ENCODE peak calls at places on chromosomes 13 and 19, in eight cellular contexts. One of them, this sample, is unnamed.

GRCh38 chr13:33355470-33355869 is 69.9 kb upstream of the STARD13 start:
- DNase-seq in ELF-1: no peak
- DNase-seq in M059J: no peak
- DNase-seq in upper lobe of right lung: no peak
- DNase-seq in T-helper 9 cell: no peak
- DNase-seq in fibroblast of mammary gland: peak
- DNase-seq in globus pallidus: peak
- DNase-seq in iPS-NIHi11: no peak
- DNase-seq in this sample: no peak

GRCh38 chr13:20401586-20401957 is 124.1 kb downstream of the CRYL1 start:
- DNase-seq in ELF-1: no peak
- DNase-seq in M059J: no peak
- DNase-seq in upper lobe of right lung: no peak
- DNase-seq in T-helper 9 cell: no peak
- DNase-seq in fibroblast of mammary gland: no peak
- DNase-seq in globus pallidus: no peak
- DNase-seq in iPS-NIHi11: no peak
- DNase-seq in this sample: no peak

GRCh38 chr13:106173891-106174610 is 361.4 kb downstream of the EFNB2 start:
- DNase-seq in ELF-1: no peak
- DNase-seq in M059J: no peak
- DNase-seq in upper lobe of right lung: no peak
- DNase-seq in T-helper 9 cell: no peak
- DNase-seq in fibroblast of mammary gland: no peak
- DNase-seq in globus pallidus: no peak
- DNase-seq in iPS-NIHi11: no peak
- DNase-seq in this sample: no peak

GRCh38 chr13:25378528-25378927 is 6.8 kb downstream of the ATP8A2 start:
- DNase-seq in ELF-1: no peak
- DNase-seq in M059J: no peak
- DNase-seq in upper lobe of right lung: no peak
- DNase-seq in T-helper 9 cell: no peak
- DNase-seq in fibroblast of mammary gland: no peak
- DNase-seq in globus pallidus: no peak
- DNase-seq in iPS-NIHi11: no peak
- DNase-seq in this sample: no peak

GRCh38 chr13:61039302-61039701 is 376.3 kb downstream of the PCDH20 start:
- DNase-seq in ELF-1: no peak
- DNase-seq in M059J: no peak
- DNase-seq in upper lobe of right lung: no peak
- DNase-seq in T-helper 9 cell: no peak
- DNase-seq in fibroblast of mammary gland: no peak
- DNase-seq in globus pallidus: no peak
- DNase-seq in iPS-NIHi11: no peak
- DNase-seq in this sample: no peak

GRCh38 chr19:18519962-18520847 is 1.7 kb downstream of the ELL start:
- DNase-seq in ELF-1: peak
- DNase-seq in M059J: peak
- DNase-seq in upper lobe of right lung: peak
- DNase-seq in T-helper 9 cell: peak
- DNase-seq in fibroblast of mammary gland: peak
- DNase-seq in globus pallidus: no peak
- DNase-seq in iPS-NIHi11: peak
- DNase-seq in this sample: no peak

GRCh38 chr13:101289764-101290163 is 126.5 kb downstream of the NALCN start:
- DNase-seq in ELF-1: no peak
- DNase-seq in M059J: peak
- DNase-seq in upper lobe of right lung: no peak
- DNase-seq in T-helper 9 cell: no peak
- DNase-seq in fibroblast of mammary gland: peak
- DNase-seq in globus pallidus: peak
- DNase-seq in iPS-NIHi11: peak
- DNase-seq in this sample: no peak

GRCh38 chr13:42272776-42273175 is 824 bp downstream of the AKAP11 start:
- DNase-seq in ELF-1: no peak
- DNase-seq in M059J: no peak
- DNase-seq in upper lobe of right lung: no peak
- DNase-seq in T-helper 9 cell: no peak
- DNase-seq in fibroblast of mammary gland: no peak
- DNase-seq in globus pallidus: peak
- DNase-seq in iPS-NIHi11: no peak
- DNase-seq in this sample: no peak

GRCh38 chr13:44421853-44422525 is 48.4 kb downstream of the SERP2 start:
- DNase-seq in ELF-1: no peak
- DNase-seq in M059J: no peak
- DNase-seq in upper lobe of right lung: no peak
- DNase-seq in T-helper 9 cell: no peak
- DNase-seq in fibroblast of mammary gland: no peak
- DNase-seq in globus pallidus: no peak
- DNase-seq in iPS-NIHi11: no peak
- DNase-seq in this sample: no peak

GRCh38 chr13:23547000-23547590 is 23.1 kb upstream of the TNFRSF19 start:
- DNase-seq in ELF-1: peak
- DNase-seq in M059J: peak
- DNase-seq in upper lobe of right lung: no peak
- DNase-seq in T-helper 9 cell: no peak
- DNase-seq in fibroblast of mammary gland: peak
- DNase-seq in globus pallidus: no peak
- DNase-seq in iPS-NIHi11: peak
- DNase-seq in this sample: no peak

GRCh38 chr19:10517760-10518443 is 655 bp upstream of the S1PR5 start:
- DNase-seq in ELF-1: peak
- DNase-seq in M059J: peak
- DNase-seq in upper lobe of right lung: no peak
- DNase-seq in T-helper 9 cell: no peak
- DNase-seq in fibroblast of mammary gland: no peak
- DNase-seq in globus pallidus: peak
- DNase-seq in iPS-NIHi11: peak
- DNase-seq in this sample: no peak

GRCh38 chr19:33613601-33614000 is 8.2 kb upstream of the CHST8 start:
- DNase-seq in ELF-1: no peak
- DNase-seq in M059J: no peak
- DNase-seq in upper lobe of right lung: peak
- DNase-seq in T-helper 9 cell: no peak
- DNase-seq in fibroblast of mammary gland: no peak
- DNase-seq in globus pallidus: no peak
- DNase-seq in iPS-NIHi11: no peak
- DNase-seq in this sample: no peak

GRCh38 chr19:54633401-54633800 is 3.1 kb downstream of the LILRB1 start:
- DNase-seq in ELF-1: no peak
- DNase-seq in M059J: no peak
- DNase-seq in upper lobe of right lung: no peak
- DNase-seq in T-helper 9 cell: no peak
- DNase-seq in fibroblast of mammary gland: no peak
- DNase-seq in globus pallidus: no peak
- DNase-seq in iPS-NIHi11: no peak
- DNase-seq in this sample: no peak

GRCh38 chr13:90551253-90551652 is 796.2 kb upstream of the MIR17HG start:
- DNase-seq in ELF-1: no peak
- DNase-seq in M059J: no peak
- DNase-seq in upper lobe of right lung: no peak
- DNase-seq in T-helper 9 cell: no peak
- DNase-seq in fibroblast of mammary gland: no peak
- DNase-seq in globus pallidus: no peak
- DNase-seq in iPS-NIHi11: no peak
- DNase-seq in this sample: no peak

GRCh38 chr19:48681127-48681470 is 8.3 kb upstream of the NTN5 start:
- DNase-seq in ELF-1: no peak
- DNase-seq in M059J: peak
- DNase-seq in upper lobe of right lung: no peak
- DNase-seq in T-helper 9 cell: no peak
- DNase-seq in fibroblast of mammary gland: peak
- DNase-seq in globus pallidus: no peak
- DNase-seq in iPS-NIHi11: no peak
- DNase-seq in this sample: no peak

GRCh38 chr13:102799544-102800144 is 725 bp downstream of the BIVM start:
- DNase-seq in ELF-1: no peak
- DNase-seq in M059J: peak
- DNase-seq in upper lobe of right lung: peak
- DNase-seq in T-helper 9 cell: no peak
- DNase-seq in fibroblast of mammary gland: peak
- DNase-seq in globus pallidus: peak
- DNase-seq in iPS-NIHi11: peak
- DNase-seq in this sample: no peak

GRCh38 chr13:31352467-31352866 is 152.7 kb downstream of the B3GLCT start:
- DNase-seq in ELF-1: no peak
- DNase-seq in M059J: no peak
- DNase-seq in upper lobe of right lung: no peak
- DNase-seq in T-helper 9 cell: no peak
- DNase-seq in fibroblast of mammary gland: no peak
- DNase-seq in globus pallidus: no peak
- DNase-seq in iPS-NIHi11: no peak
- DNase-seq in this sample: no peak

GRCh38 chr13:45682494-45683008 is 19.6 kb upstream of the CBY2 start:
- DNase-seq in ELF-1: no peak
- DNase-seq in M059J: no peak
- DNase-seq in upper lobe of right lung: no peak
- DNase-seq in T-helper 9 cell: no peak
- DNase-seq in fibroblast of mammary gland: no peak
- DNase-seq in globus pallidus: no peak
- DNase-seq in iPS-NIHi11: no peak
- DNase-seq in this sample: no peak

GRCh38 chr19:6997679-6998445 is 23.4 kb downstream of the MBD3L2B start:
- DNase-seq in ELF-1: no peak
- DNase-seq in M059J: peak
- DNase-seq in upper lobe of right lung: no peak
- DNase-seq in T-helper 9 cell: no peak
- DNase-seq in fibroblast of mammary gland: peak
- DNase-seq in globus pallidus: no peak
- DNase-seq in iPS-NIHi11: no peak
- DNase-seq in this sample: no peak

GRCh38 chr13:102310691-102311432 is 91.0 kb downstream of the FGF14 start:
- DNase-seq in ELF-1: no peak
- DNase-seq in M059J: no peak
- DNase-seq in upper lobe of right lung: no peak
- DNase-seq in T-helper 9 cell: no peak
- DNase-seq in fibroblast of mammary gland: peak
- DNase-seq in globus pallidus: no peak
- DNase-seq in iPS-NIHi11: no peak
- DNase-seq in this sample: no peak

GRCh38 chr13:91576590-91576989 is 178.2 kb downstream of the GPC5 start:
- DNase-seq in ELF-1: peak
- DNase-seq in M059J: no peak
- DNase-seq in upper lobe of right lung: no peak
- DNase-seq in T-helper 9 cell: no peak
- DNase-seq in fibroblast of mammary gland: no peak
- DNase-seq in globus pallidus: no peak
- DNase-seq in iPS-NIHi11: peak
- DNase-seq in this sample: no peak

GRCh38 chr19:47228168-47228936 is 2.6 kb downstream of the BBC3 start:
- DNase-seq in ELF-1: peak
- DNase-seq in M059J: peak
- DNase-seq in upper lobe of right lung: peak
- DNase-seq in T-helper 9 cell: peak
- DNase-seq in fibroblast of mammary gland: no peak
- DNase-seq in globus pallidus: no peak
- DNase-seq in iPS-NIHi11: no peak
- DNase-seq in this sample: no peak

GRCh38 chr13:31377946-31378345 is 178.2 kb downstream of the B3GLCT start:
- DNase-seq in ELF-1: no peak
- DNase-seq in M059J: no peak
- DNase-seq in upper lobe of right lung: no peak
- DNase-seq in T-helper 9 cell: no peak
- DNase-seq in fibroblast of mammary gland: no peak
- DNase-seq in globus pallidus: no peak
- DNase-seq in iPS-NIHi11: no peak
- DNase-seq in this sample: no peak

GRCh38 chr19:6069268-6069771 is 41.0 kb downstream of the RFX2 start:
- DNase-seq in ELF-1: no peak
- DNase-seq in M059J: no peak
- DNase-seq in upper lobe of right lung: peak
- DNase-seq in T-helper 9 cell: no peak
- DNase-seq in fibroblast of mammary gland: no peak
- DNase-seq in globus pallidus: no peak
- DNase-seq in iPS-NIHi11: no peak
- DNase-seq in this sample: no peak

GRCh38 chr13:38914070-38914469 is 76.6 kb downstream of the STOML3 start:
- DNase-seq in ELF-1: no peak
- DNase-seq in M059J: peak
- DNase-seq in upper lobe of right lung: no peak
- DNase-seq in T-helper 9 cell: no peak
- DNase-seq in fibroblast of mammary gland: no peak
- DNase-seq in globus pallidus: no peak
- DNase-seq in iPS-NIHi11: no peak
- DNase-seq in this sample: no peak

GRCh38 chr19:45560038-45560437 is 24.6 kb downstream of the OPA3 start:
- DNase-seq in ELF-1: no peak
- DNase-seq in M059J: no peak
- DNase-seq in upper lobe of right lung: no peak
- DNase-seq in T-helper 9 cell: no peak
- DNase-seq in fibroblast of mammary gland: no peak
- DNase-seq in globus pallidus: no peak
- DNase-seq in iPS-NIHi11: no peak
- DNase-seq in this sample: no peak

GRCh38 chr19:41767105-41767504 is 11.8 kb downstream of the CEACAM6 start:
- DNase-seq in ELF-1: no peak
- DNase-seq in M059J: no peak
- DNase-seq in upper lobe of right lung: no peak
- DNase-seq in T-helper 9 cell: no peak
- DNase-seq in fibroblast of mammary gland: no peak
- DNase-seq in globus pallidus: no peak
- DNase-seq in iPS-NIHi11: no peak
- DNase-seq in this sample: no peak

GRCh38 chr13:20559659-20560356 is 7.1 kb upstream of the IFT88 start:
- DNase-seq in ELF-1: no peak
- DNase-seq in M059J: no peak
- DNase-seq in upper lobe of right lung: no peak
- DNase-seq in T-helper 9 cell: no peak
- DNase-seq in fibroblast of mammary gland: no peak
- DNase-seq in globus pallidus: no peak
- DNase-seq in iPS-NIHi11: no peak
- DNase-seq in this sample: no peak

GRCh38 chr13:70960841-70961443 is 852.7 kb upstream of the KLHL1 start:
- DNase-seq in ELF-1: no peak
- DNase-seq in M059J: peak
- DNase-seq in upper lobe of right lung: no peak
- DNase-seq in T-helper 9 cell: no peak
- DNase-seq in fibroblast of mammary gland: peak
- DNase-seq in globus pallidus: peak
- DNase-seq in iPS-NIHi11: no peak
- DNase-seq in this sample: no peak

GRCh38 chr13:24080134-24080533 is 80.4 kb upstream of the SPATA13 start:
- DNase-seq in ELF-1: no peak
- DNase-seq in M059J: no peak
- DNase-seq in upper lobe of right lung: no peak
- DNase-seq in T-helper 9 cell: no peak
- DNase-seq in fibroblast of mammary gland: no peak
- DNase-seq in globus pallidus: no peak
- DNase-seq in iPS-NIHi11: no peak
- DNase-seq in this sample: no peak

GRCh38 chr19:49222528-49222927 is 64.9 kb downstream of the TRPM4 start:
- DNase-seq in ELF-1: no peak
- DNase-seq in M059J: no peak
- DNase-seq in upper lobe of right lung: no peak
- DNase-seq in T-helper 9 cell: no peak
- DNase-seq in fibroblast of mammary gland: no peak
- DNase-seq in globus pallidus: no peak
- DNase-seq in iPS-NIHi11: no peak
- DNase-seq in this sample: no peak

GRCh38 chr19:6501740-6502648 is at the start of gene TUBB4A:
- DNase-seq in ELF-1: no peak
- DNase-seq in M059J: no peak
- DNase-seq in upper lobe of right lung: no peak
- DNase-seq in T-helper 9 cell: no peak
- DNase-seq in fibroblast of mammary gland: no peak
- DNase-seq in globus pallidus: peak
- DNase-seq in iPS-NIHi11: peak
- DNase-seq in this sample: peak

GRCh38 chr19:15332311-15332996 is at the start of gene BRD4:
- DNase-seq in ELF-1: peak
- DNase-seq in M059J: peak
- DNase-seq in upper lobe of right lung: peak
- DNase-seq in T-helper 9 cell: peak
- DNase-seq in fibroblast of mammary gland: peak
- DNase-seq in globus pallidus: peak
- DNase-seq in iPS-NIHi11: peak
- DNase-seq in this sample: peak

GRCh38 chr19:29415507-29415906 is 110.3 kb upstream of the VSTM2B start:
- DNase-seq in ELF-1: peak
- DNase-seq in M059J: no peak
- DNase-seq in upper lobe of right lung: no peak
- DNase-seq in T-helper 9 cell: no peak
- DNase-seq in fibroblast of mammary gland: no peak
- DNase-seq in globus pallidus: no peak
- DNase-seq in iPS-NIHi11: peak
- DNase-seq in this sample: no peak